ENCODE peak calls at places on chromosomes 12 and 14, in nine cellular contexts. D is stimulated activated CD4-positive, alpha-beta T cell treated with anti-CD3 and anti-CD28 coated beads, Interleukin-2, amount 100 ng/mL, for 24 hours; W is naive thymus-derived CD8-positive, alpha-beta T cell; S is prostate gland; H is stimulated activated CD8-positive, alpha-beta memory T cell treated with anti-CD3 and anti-CD28 coated beads, Interleukin-4, amount 100 ng/mL, for 1 hour; E is HuH-7.5; J is AG10803; V is astrocyte of the cerebellum; F is OCI-M1. C is an unnamed sample.

GRCh38 chr14:42884100-42884499 is 1277.4 kb downstream of the LRFN5 start:
- DNase-seq in E (no peak), V (peak; percentile 57), F (peak; percentile 78), D (no peak), J (no peak), H (no peak), S (no peak), W (no peak), C (peak; percentile 17)

GRCh38 chr12:130127527-130127908 is 34.7 kb upstream of the FZD10 start:
- DNase-seq in S (no peak), J (no peak), W (no peak), E (no peak), H (no peak), F (no peak), D (no peak), V (no peak), C (no peak)

GRCh38 chr14:31692376-31692781 is 131.2 kb downstream of the NUBPL start:
- DNase-seq in W (no peak), J (peak; percentile 59), E (no peak), D (no peak), F (no peak), S (no peak), V (peak; percentile 81), H (no peak), C (no peak)

GRCh38 chr14:56821807-56822615 is 11.7 kb upstream of the OTX2 start:
- DNase-seq in J (no peak), S (no peak), V (no peak), W (no peak), H (no peak), F (no peak), D (no peak), E (no peak), C (no peak)

GRCh38 chr14:65866906-65867305 is 454.4 kb downstream of the FUT8 start:
- DNase-seq in F (no peak), S (no peak), W (no peak), E (no peak), J (peak; percentile 71), H (no peak), D (no peak), V (no peak), C (peak; percentile 42)

GRCh38 chr12:125220404-125221273 is 155.4 kb downstream of the AACS start:
- DNase-seq in D (no peak), E (no peak), F (no peak), V (peak; percentile 41), W (no peak), H (no peak), S (no peak), J (no peak), C (no peak)

GRCh38 chr14:91059576-91060471 is 617 bp downstream of the RPS6KA5 start:
- DNase-seq in E (peak; percentile 31), V (no peak), S (peak; percentile 45), F (peak; percentile 70), J (no peak), W (peak; percentile 71), H (peak; percentile 13), D (peak; percentile 62), C (peak; percentile 82)

GRCh38 chr12:11649413-11650278 is at the start of gene ETV6:
- DNase-seq in D (peak; percentile 79), W (peak; percentile 77), F (peak; percentile 91), V (peak; percentile 81), J (peak; percentile 89), S (peak; percentile 76), H (no peak), E (peak; percentile 70), C (peak; percentile 87)

GRCh38 chr14:30915596-30915995 is 41.2 kb downstream of the COCH start:
- DNase-seq in S (no peak), V (no peak), W (no peak), E (no peak), H (no peak), J (no peak), D (no peak), F (no peak), C (no peak)

GRCh38 chr12:86234309-86234708 is 21.9 kb downstream of the MGAT4C start:
- DNase-seq in E (no peak), W (no peak), H (no peak), S (no peak), J (no peak), D (no peak), V (no peak), F (no peak), C (no peak)

GRCh38 chr12:30533518-30533917 is 162.2 kb downstream of the IPO8 start:
- DNase-seq in F (no peak), J (no peak), W (no peak), V (no peak), S (no peak), D (no peak), E (no peak), H (no peak), C (no peak)

GRCh38 chr14:59098377-59098776 is 90.1 kb upstream of the DAAM1 start:
- DNase-seq in V (no peak), W (no peak), E (no peak), F (no peak), H (no peak), S (no peak), D (no peak), J (peak; percentile 85), C (peak; percentile 33)

C was measured in hepatocyte.